ENCODE peak calls at places on chromosomes 4 and X, in eight cellular contexts. One of them, this sample, is unnamed. For H3K4me1, the result is how much of the 10 kb centered on the place peaks cover.

GRCh38 chrX:110082156-110082555 is 79.2 kb downstream of the TMEM164 start:
- DNase-seq in uterus: no peak
- DNase-seq in HCT116: no peak
- DNase-seq in right cardiac atrium: peak
- DNase-seq in effector memory CD4-positive, alpha-beta T cell: no peak
- DNase-seq in hepatocyte: no peak
- DNase-seq in CD8-positive, alpha-beta T cell: no peak
- DNase-seq in MM.1S: no peak
- DNase-seq in this sample: no peak

GRCh38 chr4:26152051-26152450 is 168.8 kb upstream of the RBPJ start:
- DNase-seq in CD8-positive, alpha-beta T cell: no peak
- DNase-seq in MM.1S: no peak
- DNase-seq in uterus: no peak
- DNase-seq in HCT116: no peak
- DNase-seq in effector memory CD4-positive, alpha-beta T cell: no peak
- DNase-seq in hepatocyte: no peak
- DNase-seq in right cardiac atrium: no peak
- DNase-seq in this sample: no peak

GRCh38 chr4:82645868-82646267 is 84.1 kb upstream of the TMEM150C start:
- DNase-seq in CD8-positive, alpha-beta T cell: no peak
- DNase-seq in right cardiac atrium: no peak
- DNase-seq in effector memory CD4-positive, alpha-beta T cell: no peak
- DNase-seq in hepatocyte: no peak
- DNase-seq in HCT116: no peak
- DNase-seq in uterus: no peak
- DNase-seq in MM.1S: no peak
- DNase-seq in this sample: no peak

GRCh38 chrX:154016366-154017076 is 3.2 kb downstream of the IRAK1 start:
- DNase-seq in CD8-positive, alpha-beta T cell: no peak
- DNase-seq in hepatocyte: no peak
- DNase-seq in effector memory CD4-positive, alpha-beta T cell: no peak
- DNase-seq in uterus: no peak
- DNase-seq in MM.1S: no peak
- DNase-seq in HCT116: no peak
- DNase-seq in right cardiac atrium: no peak
- DNase-seq in this sample: no peak

GRCh38 chr4:3369781-3370660 is 71.7 kb upstream of the HGFAC start:
- DNase-seq in uterus: peak
- DNase-seq in effector memory CD4-positive, alpha-beta T cell: peak
- DNase-seq in HCT116: no peak
- DNase-seq in CD8-positive, alpha-beta T cell: peak
- DNase-seq in MM.1S: peak
- DNase-seq in right cardiac atrium: peak
- DNase-seq in hepatocyte: peak
- DNase-seq in this sample: no peak

GRCh38 chr4:40986375-40986774 is 228.0 kb downstream of the APBB2 start:
- DNase-seq in effector memory CD4-positive, alpha-beta T cell: no peak
- DNase-seq in hepatocyte: no peak
- DNase-seq in uterus: no peak
- DNase-seq in CD8-positive, alpha-beta T cell: no peak
- DNase-seq in HCT116: no peak
- DNase-seq in MM.1S: no peak
- DNase-seq in right cardiac atrium: no peak
- DNase-seq in this sample: no peak

GRCh38 chr4:7701866-7702649 is 237.6 kb downstream of the AFAP1 start:
- DNase-seq in effector memory CD4-positive, alpha-beta T cell: no peak
- DNase-seq in right cardiac atrium: no peak
- DNase-seq in hepatocyte: no peak
- DNase-seq in uterus: no peak
- DNase-seq in MM.1S: no peak
- DNase-seq in HCT116: no peak
- DNase-seq in CD8-positive, alpha-beta T cell: no peak
- DNase-seq in this sample: no peak

GRCh38 chrX:11724122-11725017 is 33.7 kb upstream of the MSL3 start:
- DNase-seq in HCT116: peak
- DNase-seq in CD8-positive, alpha-beta T cell: peak
- DNase-seq in effector memory CD4-positive, alpha-beta T cell: no peak
- DNase-seq in right cardiac atrium: no peak
- DNase-seq in MM.1S: peak
- DNase-seq in hepatocyte: peak
- DNase-seq in uterus: no peak
- DNase-seq in this sample: no peak

GRCh38 chr4:102598759-102599379 is 97.7 kb downstream of the NFKB1 start:
- DNase-seq in right cardiac atrium: no peak
- DNase-seq in CD8-positive, alpha-beta T cell: no peak
- DNase-seq in hepatocyte: no peak
- DNase-seq in uterus: no peak
- DNase-seq in HCT116: no peak
- DNase-seq in MM.1S: no peak
- DNase-seq in effector memory CD4-positive, alpha-beta T cell: no peak
- DNase-seq in this sample: no peak

GRCh38 chr4:8110071-8110986 is 48.3 kb downstream of the ABLIM2 start:
- DNase-seq in hepatocyte: peak
- DNase-seq in CD8-positive, alpha-beta T cell: no peak
- DNase-seq in HCT116: no peak
- DNase-seq in MM.1S: no peak
- DNase-seq in right cardiac atrium: peak
- DNase-seq in uterus: no peak
- DNase-seq in effector memory CD4-positive, alpha-beta T cell: no peak
- DNase-seq in this sample: peak

GRCh38 chr4:142312391-142312790 is 533.7 kb downstream of the INPP4B start:
- DNase-seq in hepatocyte: no peak
- DNase-seq in CD8-positive, alpha-beta T cell: no peak
- DNase-seq in HCT116: no peak
- DNase-seq in uterus: no peak
- DNase-seq in effector memory CD4-positive, alpha-beta T cell: no peak
- DNase-seq in MM.1S: no peak
- DNase-seq in right cardiac atrium: no peak
- DNase-seq in this sample: no peak
- H3K4me1 ChIP-seq in hepatocyte: under half
- H3K4me1 ChIP-seq in CD8-positive, alpha-beta T cell: under half
- H3K4me1 ChIP-seq in HCT116: under half
- H3K4me1 ChIP-seq in uterus: under half
- H3K4me1 ChIP-seq in effector memory CD4-positive, alpha-beta T cell: under half
- H3K4me1 ChIP-seq in MM.1S: under half
- H3K4me1 ChIP-seq in right cardiac atrium: under half
- H3K4me1 ChIP-seq in this sample: under half

GRCh38 chrX:41917517-41917916 is 5.8 kb downstream of the CASK start:
- DNase-seq in hepatocyte: no peak
- DNase-seq in uterus: no peak
- DNase-seq in effector memory CD4-positive, alpha-beta T cell: no peak
- DNase-seq in CD8-positive, alpha-beta T cell: no peak
- DNase-seq in MM.1S: no peak
- DNase-seq in HCT116: no peak
- DNase-seq in right cardiac atrium: no peak
- DNase-seq in this sample: no peak
- H3K4me3 ChIP-seq in hepatocyte: no peak
- H3K4me3 ChIP-seq in uterus: no peak
- H3K4me3 ChIP-seq in effector memory CD4-positive, alpha-beta T cell: peak
- H3K4me3 ChIP-seq in CD8-positive, alpha-beta T cell: no peak
- H3K4me3 ChIP-seq in MM.1S: no peak
- H3K4me3 ChIP-seq in HCT116: no peak
- H3K4me3 ChIP-seq in right cardiac atrium: no peak
- H3K4me3 ChIP-seq in this sample: no peak

GRCh38 chr4:185523862-185524261 is 11.4 kb downstream of the PDLIM3 start:
- DNase-seq in hepatocyte: no peak
- DNase-seq in CD8-positive, alpha-beta T cell: no peak
- DNase-seq in MM.1S: no peak
- DNase-seq in right cardiac atrium: no peak
- DNase-seq in effector memory CD4-positive, alpha-beta T cell: no peak
- DNase-seq in HCT116: no peak
- DNase-seq in uterus: no peak
- DNase-seq in this sample: no peak
- H3K27ac ChIP-seq in hepatocyte: no peak
- H3K27ac ChIP-seq in CD8-positive, alpha-beta T cell: no peak
- H3K27ac ChIP-seq in MM.1S: no peak
- H3K27ac ChIP-seq in right cardiac atrium: no peak
- H3K27ac ChIP-seq in effector memory CD4-positive, alpha-beta T cell: no peak
- H3K27ac ChIP-seq in HCT116: no peak
- H3K27ac ChIP-seq in uterus: no peak
- H3K27ac ChIP-seq in this sample: no peak

GRCh38 chr4:153530996-153531375 is 64.8 kb downstream of the TMEM131L start:
- DNase-seq in uterus: no peak
- DNase-seq in MM.1S: no peak
- DNase-seq in HCT116: no peak
- DNase-seq in effector memory CD4-positive, alpha-beta T cell: no peak
- DNase-seq in CD8-positive, alpha-beta T cell: no peak
- DNase-seq in hepatocyte: no peak
- DNase-seq in right cardiac atrium: no peak
- DNase-seq in this sample: no peak

GRCh38 chr4:153527690-153528089 is 61.5 kb downstream of the TMEM131L start:
- DNase-seq in right cardiac atrium: no peak
- DNase-seq in uterus: no peak
- DNase-seq in CD8-positive, alpha-beta T cell: no peak
- DNase-seq in hepatocyte: no peak
- DNase-seq in MM.1S: no peak
- DNase-seq in effector memory CD4-positive, alpha-beta T cell: no peak
- DNase-seq in HCT116: no peak
- DNase-seq in this sample: no peak

GRCh38 chr4:153529646-153530045 is 63.5 kb downstream of the TMEM131L start:
- DNase-seq in effector memory CD4-positive, alpha-beta T cell: no peak
- DNase-seq in CD8-positive, alpha-beta T cell: no peak
- DNase-seq in HCT116: no peak
- DNase-seq in right cardiac atrium: no peak
- DNase-seq in uterus: no peak
- DNase-seq in hepatocyte: no peak
- DNase-seq in MM.1S: no peak
- DNase-seq in this sample: no peak

GRCh38 chr4:153530284-153530995 is 64.3 kb downstream of the TMEM131L start:
- DNase-seq in effector memory CD4-positive, alpha-beta T cell: no peak
- DNase-seq in MM.1S: no peak
- DNase-seq in right cardiac atrium: no peak
- DNase-seq in uterus: no peak
- DNase-seq in CD8-positive, alpha-beta T cell: peak
- DNase-seq in HCT116: no peak
- DNase-seq in hepatocyte: no peak
- DNase-seq in this sample: no peak

GRCh38 chr4:153528705-153529493 is 62.7 kb downstream of the TMEM131L start:
- DNase-seq in uterus: no peak
- DNase-seq in hepatocyte: no peak
- DNase-seq in right cardiac atrium: no peak
- DNase-seq in CD8-positive, alpha-beta T cell: no peak
- DNase-seq in HCT116: no peak
- DNase-seq in effector memory CD4-positive, alpha-beta T cell: no peak
- DNase-seq in MM.1S: peak
- DNase-seq in this sample: no peak
- H3K4me1 ChIP-seq in uterus: under half
- H3K4me1 ChIP-seq in hepatocyte: under half
- H3K4me1 ChIP-seq in right cardiac atrium: under half
- H3K4me1 ChIP-seq in CD8-positive, alpha-beta T cell: half or more
- H3K4me1 ChIP-seq in HCT116: under half
- H3K4me1 ChIP-seq in effector memory CD4-positive, alpha-beta T cell: half or more
- H3K4me1 ChIP-seq in MM.1S: under half
- H3K4me1 ChIP-seq in this sample: under half

DNA sequence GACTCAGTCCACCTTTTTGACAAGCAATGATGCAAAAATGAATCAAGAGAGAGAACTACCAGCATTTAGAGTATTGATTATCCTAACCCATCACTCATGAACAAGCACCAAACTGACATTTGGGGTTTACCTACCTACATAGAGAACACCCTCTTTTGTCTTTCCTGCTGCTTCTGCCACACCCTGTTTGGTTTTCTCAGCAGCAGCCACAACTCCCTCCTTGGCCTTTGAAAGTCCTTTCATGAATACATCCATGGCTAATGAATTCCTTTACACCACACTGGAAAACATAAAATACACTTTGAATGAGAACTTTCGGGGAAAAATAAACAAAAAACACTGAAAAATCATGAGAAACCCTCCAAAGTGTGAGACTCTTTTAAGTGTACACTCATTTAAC is 1.5 kb downstream of the SNCA start:
- DNase-seq in MM.1S: no peak
- DNase-seq in HCT116: no peak
- DNase-seq in uterus: no peak
- DNase-seq in CD8-positive, alpha-beta T cell: no peak
- DNase-seq in hepatocyte: no peak
- DNase-seq in effector memory CD4-positive, alpha-beta T cell: no peak
- DNase-seq in right cardiac atrium: no peak
- DNase-seq in this sample: no peak
- H3K4me3 ChIP-seq in MM.1S: no peak
- H3K4me3 ChIP-seq in HCT116: no peak
- H3K4me3 ChIP-seq in uterus: peak
- H3K4me3 ChIP-seq in CD8-positive, alpha-beta T cell: no peak
- H3K4me3 ChIP-seq in hepatocyte: no peak
- H3K4me3 ChIP-seq in effector memory CD4-positive, alpha-beta T cell: no peak
- H3K4me3 ChIP-seq in right cardiac atrium: no peak
- H3K4me3 ChIP-seq in this sample: peak